ENCODE peak calls at places on chromosome 5, in seven cellular contexts. E is amniotic stem cell, M is astrocyte of the spinal cord, L is dermis blood vessel endothelial cell, V is KBM-7, D is foreskin fibroblast, J is NCI-H1694. I is an unnamed sample.
A peak's percentile ranks its signal among the peaks of the same experiment; 100 is the strongest.

GRCh38 chr5:9316041-9316440 is 229.8 kb downstream of the SEMA5A start:
- DNase-seq in E (no peak), M (no peak), L (no peak), V (no peak), D (no peak), J (no peak), I (peak; percentile 12)

GRCh38 chr5:172142709-172143215 is 45.3 kb downstream of the STK10 start:
- DNase-seq in E (no peak), M (no peak), L (peak; percentile 21), V (peak; percentile 32), D (no peak), J (no peak), I (no peak)

GRCh38 chr5:16615737-16616535 is 861 bp downstream of the RETREG1 start:
- DNase-seq in E (no peak), M (no peak), L (no peak), V (no peak), D (no peak), J (no peak), I (no peak)

GRCh38 chr5:170069512-170069911 is 36.2 kb upstream of the FOXI1 start:
- DNase-seq in E (no peak), M (no peak), L (no peak), V (no peak), D (no peak), J (no peak), I (no peak)

GRCh38 chr5:142888469-142889085 is 118.4 kb downstream of the ARHGAP26 start:
- DNase-seq in E (peak; percentile 64), M (peak; percentile 57), L (peak; percentile 75), V (peak; percentile 45), D (peak; percentile 38), J (peak; percentile 48), I (peak; percentile 79)

GRCh38 chr5:126460977-126461376 is 37.8 kb downstream of the GRAMD2B start:
- DNase-seq in E (no peak), M (no peak), L (no peak), V (no peak), D (no peak), J (no peak), I (no peak)

GRCh38 chr5:176697929-176698520 is 50.7 kb downstream of the TSPAN17 start:
- DNase-seq in E (no peak), M (no peak), L (no peak), V (no peak), D (no peak), J (peak; percentile 77), I (no peak)

GRCh38 chr5:135996611-135997010 is 32.2 kb upstream of the TGFBI start:
- DNase-seq in E (no peak), M (peak; percentile 84), L (no peak), V (no peak), D (peak; percentile 60), J (no peak), I (no peak)

GRCh38 chr5:76542887-76543690 is 80.1 kb downstream of the F2RL2 start:
- DNase-seq in E (no peak), M (no peak), L (no peak), V (peak; percentile 61), D (no peak), J (no peak), I (no peak)

GRCh38 chr5:96714951-96715451 is 52.8 kb downstream of the CAST start:
- DNase-seq in E (no peak), M (peak; percentile 89), L (peak; percentile 88), V (peak; percentile 62), D (peak; percentile 83), J (no peak), I (peak; percentile 89)

GRCh38 chr5:115179068-115179958 is 9.6 kb upstream of the TRIM36 start:
- DNase-seq in E (no peak), M (no peak), L (peak; percentile 6), V (no peak), D (no peak), J (no peak), I (no peak)

GRCh38 chr5:169281625-169282024 is 19.3 kb downstream of the SLIT3 start:
- DNase-seq in E (no peak), M (no peak), L (no peak), V (no peak), D (no peak), J (no peak), I (no peak)

GRCh38 chr5:111163000-111163399 is 61.2 kb upstream of the CAMK4 start:
- DNase-seq in E (no peak), M (no peak), L (no peak), V (no peak), D (no peak), J (no peak), I (no peak)

GRCh38 chr5:89034588-89034987 is 151.6 kb upstream of the MEF2C start:
- DNase-seq in E (peak; percentile 26), M (peak; percentile 18), L (peak; percentile 2), V (no peak), D (peak; percentile 43), J (no peak), I (no peak)

GRCh38 chr5:180197016-180197702 is 11.9 kb downstream of the RASGEF1C start:
- DNase-seq in E (no peak), M (no peak), L (no peak), V (no peak), D (no peak), J (no peak), I (no peak)

GRCh38 chr5:139788294-139788875 is 7.2 kb upstream of the PSD2 start:
- DNase-seq in E (no peak), M (no peak), L (no peak), V (no peak), D (no peak), J (no peak), I (no peak)

GRCh38 chr5:128480158-128480557 is 57.9 kb downstream of the FBN2 start:
- DNase-seq in E (no peak), M (no peak), L (no peak), V (no peak), D (no peak), J (no peak), I (no peak)

GRCh38 chr5:92574023-92574422 is 1007.0 kb downstream of the NR2F1-AS1 start:
- DNase-seq in E (no peak), M (no peak), L (no peak), V (peak; percentile 5), D (no peak), J (no peak), I (no peak)

GRCh38 chr5:169153405-169153804 is 147.5 kb downstream of the SLIT3 start:
- DNase-seq in E (no peak), M (no peak), L (no peak), V (no peak), D (no peak), J (no peak), I (no peak)

GRCh38 chr5:151459680-151460079 is 12.3 kb downstream of the SLC36A1 start:
- DNase-seq in E (no peak), M (no peak), L (no peak), V (no peak), D (peak; percentile 36), J (no peak), I (no peak)

GRCh38 chr5:122137702-122138101 is 8.4 kb downstream of the ZNF474 start:
- DNase-seq in E (no peak), M (no peak), L (no peak), V (no peak), D (no peak), J (no peak), I (no peak)

GRCh38 chr5:34497031-34497808 is 158.9 kb upstream of the RAI14 start:
- DNase-seq in E (no peak), M (no peak), L (peak; percentile 34), V (no peak), D (no peak), J (no peak), I (no peak)

GRCh38 chr5:79181419-79182022 is 54.4 kb upstream of the JMY start:
- DNase-seq in E (no peak), M (no peak), L (no peak), V (peak; percentile 46), D (no peak), J (no peak), I (peak; percentile 75)

GRCh38 chr5:16866795-16867584 is 69.1 kb downstream of the MYO10 start:
- DNase-seq in E (no peak), M (peak; percentile 46), L (no peak), V (no peak), D (no peak), J (peak; percentile 18), I (peak; percentile 74)